ENCODE peak calls at places on chromosomes 5 and 9, in four cellular contexts. M, W, H and L are unnamed samples.

GRCh38 chr5:110055301-110055700 is 365.6 kb downstream of the MAN2A1 start:
- DNase-seq in H (no peak), M (no peak), W (no peak), L (no peak)

GRCh38 chr9:137307255-137308101 is 5.4 kb upstream of the NRARP start:
- DNase-seq in H (peak), M (no peak), W (no peak), L (peak)

GRCh38 chr9:5321058-5321457 is 16.5 kb upstream of the RLN2 start:
- DNase-seq in W (no peak), M (no peak), H (no peak), L (no peak)

GRCh38 chr5:175133185-175133584 is 310.8 kb downstream of the DRD1 start:
- DNase-seq in M (no peak), H (no peak), W (no peak), L (no peak)

GRCh38 chr5:74206571-74207550 is 433.7 kb downstream of the ENC1 start:
- DNase-seq in W (no peak), M (no peak), H (no peak), L (no peak)

GRCh38 chr5:112034614-112035013 is 277.6 kb upstream of the NREP start:
- DNase-seq in M (no peak), W (no peak), H (no peak), L (no peak)

GRCh38 chr9:114305189-114305555 is 17.7 kb upstream of the ORM1 start:
- DNase-seq in W (no peak), M (no peak), H (no peak), L (no peak)

GRCh38 chr5:33379757-33380156 is 61.0 kb upstream of the TARS1 start:
- DNase-seq in M (peak), W (no peak), H (peak), L (no peak)

GRCh38 chr5:116453920-116454319 is 120.7 kb downstream of the SEMA6A start:
- DNase-seq in H (no peak), W (no peak), M (no peak), L (no peak)

GRCh38 chr5:61342066-61342465 is 10.0 kb downstream of the ZSWIM6 start:
- DNase-seq in W (peak), H (no peak), M (no peak), L (no peak)

GRCh38 chr5:1519631-1520141 is 4.1 kb downstream of the LPCAT1 start:
- DNase-seq in H (no peak), W (no peak), M (no peak), L (no peak)

GRCh38 chr9:96020822-96021615 is 145.5 kb downstream of the ERCC6L2 start:
- DNase-seq in M (peak), W (no peak), H (no peak), L (peak)

GRCh38 chr5:136629125-136629790 is 263.9 kb upstream of the TRPC7 start:
- DNase-seq in H (no peak), M (no peak), W (no peak), L (no peak)

GRCh38 chr5:180689071-180689694 is 39.8 kb upstream of the FLT4 start:
- DNase-seq in W (no peak), H (no peak), M (no peak), L (no peak)

GRCh38 chr5:43553381-43553780 is 3.5 kb downstream of the PAIP1 start:
- DNase-seq in W (no peak), M (no peak), H (no peak), L (no peak)

GRCh38 chr9:83935276-83935890 is 14.2 kb upstream of the KIF27 start:
- DNase-seq in W (no peak), M (no peak), H (no peak), L (no peak)

GRCh38 chr5:167754501-167754941 is 536.9 kb upstream of the WWC1 start:
- DNase-seq in W (no peak), H (no peak), M (no peak), L (no peak)

GRCh38 chr9:83355024-83355444 is 183.2 kb downstream of the FRMD3 start:
- DNase-seq in M (no peak), H (no peak), W (no peak), L (no peak)

GRCh38 chr9:91882628-91883027 is 67.4 kb downstream of the ROR2 start:
- DNase-seq in H (no peak), M (no peak), W (no peak), L (no peak)

GRCh38 chr5:17315710-17316221 is 98.3 kb downstream of the BASP1 start:
- DNase-seq in H (no peak), W (peak), M (no peak), L (no peak)